ENCODE peak calls at places on chromosomes 11 and 22, in five cellular contexts. Z is activated CD8-positive, alpha-beta T cell treated with anti-CD3 and anti-CD28 coated beads for 36 hours; V is heart right ventricle; I is SK-N-SH treated with all-trans-retinoic acid at 6 μM for 48 hours; P is T-cell. E is an unnamed sample.

GRCh38 chr22:44884968-44885805 is 124.6 kb downstream of the PHF21B start:
- ATAC-seq in Z (no peak), V (no peak), I (no peak), P (no peak), E (no peak)

GRCh38 chr11:118689503-118689851 is 10.0 kb upstream of the TREH start:
- ATAC-seq in Z (no peak), V (peak), I (peak), P (peak), E (peak)

GRCh38 chr11:65425105-65425970 is 2.7 kb downstream of the NEAT1 start:
- ATAC-seq in Z (peak), V (no peak), I (no peak), P (peak), E (peak)

GRCh38 chr22:17998913-17999312 is 25.4 kb downstream of the MICAL3 start:
- ATAC-seq in Z (no peak), V (no peak), I (no peak), P (no peak), E (no peak)

GRCh38 chr22:31841029-31841827 is 87.4 kb downstream of the DEPDC5 start:
- ATAC-seq in Z (no peak), V (no peak), I (no peak), P (no peak), E (peak)

GRCh38 chr11:1401656-1402221 is 12.0 kb downstream of the BRSK2 start:
- ATAC-seq in Z (peak), V (peak), I (peak), P (peak), E (peak)

GRCh38 chr11:26556582-26556981 is 15.5 kb downstream of the MUC15 start:
- ATAC-seq in Z (no peak), V (no peak), I (no peak), P (no peak), E (no peak)

GRCh38 chr22:45007946-45008852 is 1.6 kb downstream of the PHF21B start:
- ATAC-seq in Z (peak), V (no peak), I (peak), P (no peak), E (no peak)

GRCh38 chr11:6876914-6877313 is 489 bp downstream of the OR10A4 start:
- ATAC-seq in Z (no peak), V (no peak), I (no peak), P (no peak), E (no peak)

GRCh38 chr22:23856721-23857605 is 712 bp upstream of the SLC2A11 start:
- ATAC-seq in Z (peak), V (peak), I (peak), P (peak), E (peak)

GRCh38 chr11:12187399-12187798 is 77.0 kb downstream of the MICAL2 start:
- ATAC-seq in Z (peak), V (no peak), I (no peak), P (peak), E (peak)

GRCh38 chr22:36921309-36922096 is 8.1 kb downstream of the CSF2RB start:
- ATAC-seq in Z (peak), V (peak), I (no peak), P (no peak), E (peak)

GRCh38 chr11:130426223-130427048 is 2.0 kb downstream of the ADAMTS8 start:
- ATAC-seq in Z (no peak), V (peak), I (no peak), P (no peak), E (no peak)

GRCh38 chr11:127106142-127106541 is 105.6 kb upstream of the KIRREL3 start:
- ATAC-seq in Z (no peak), V (no peak), I (no peak), P (no peak), E (no peak)

GRCh38 chr11:1300569-1301187 is 8.8 kb downstream of the TOLLIP start:
- ATAC-seq in Z (no peak), V (no peak), I (no peak), P (no peak), E (no peak)

GRCh38 chr11:46505741-46506485 is 87.9 kb downstream of the AMBRA1 start:
- ATAC-seq in Z (no peak), V (peak), I (no peak), P (no peak), E (no peak)

GRCh38 chr11:108131993-108132392 is 10.6 kb downstream of the ACAT1 start:
- ATAC-seq in Z (no peak), V (no peak), I (peak), P (no peak), E (no peak)

GRCh38 chr11:18534230-18534629 is 7.5 kb upstream of the TSG101 start:
- ATAC-seq in Z (no peak), V (no peak), I (no peak), P (no peak), E (no peak)

GRCh38 chr11:58625826-58626460 is 3.5 kb downstream of the CNTF start:
- ATAC-seq in Z (no peak), V (no peak), I (peak), P (no peak), E (peak)

GRCh38 chr11:91967018-91967715 is 257.5 kb upstream of the FAT3 start:
- ATAC-seq in Z (no peak), V (no peak), I (no peak), P (no peak), E (no peak)

GRCh38 chr11:108786281-108786990 is 121.6 kb downstream of the DDX10 start:
- ATAC-seq in Z (no peak), V (no peak), I (no peak), P (no peak), E (no peak)

GRCh38 chr11:10441652-10442503 is 13.2 kb upstream of the AMPD3 start:
- ATAC-seq in Z (peak), V (no peak), I (no peak), P (peak), E (peak)

GRCh38 chr11:18650859-18651557 is 16.9 kb upstream of the SPTY2D1 start:
- ATAC-seq in Z (peak), V (no peak), I (peak), P (peak), E (peak)

GRCh38 chr11:22449441-22449840 is 111.3 kb downstream of the SLC17A6 start:
- ATAC-seq in Z (no peak), V (no peak), I (no peak), P (no peak), E (no peak)

GRCh38 chr11:124763156-124763947 is 1.3 kb upstream of the ESAM start:
- ATAC-seq in Z (peak), V (peak), I (peak), P (peak), E (peak)

GRCh38 chr11:111573821-111574249 is 28.4 kb upstream of the SIK2 start:
- ATAC-seq in Z (no peak), V (peak), I (peak), P (no peak), E (no peak)

GRCh38 chr11:19595499-19595839 is 117.2 kb upstream of the NAV2 start:
- ATAC-seq in Z (no peak), V (no peak), I (no peak), P (no peak), E (no peak)